ENCODE peak calls at places on chromosomes 3 and 15, in six cellular contexts. E, F, Z, K, I and L are unnamed samples.

GRCh38 chr15:61115679-61116078 is 113.4 kb downstream of the RORA start:
- DNase-seq in I (no peak), Z (no peak), K (no peak), F (peak), E (no peak), L (no peak)

GRCh38 chr15:62071711-62072308 is 5.0 kb downstream of the C2CD4A start:
- DNase-seq in Z (no peak), K (no peak), E (peak), F (peak), I (peak), L (no peak)

GRCh38 chr15:64742385-64742784 is 33.0 kb downstream of the RBPMS2 start:
- DNase-seq in I (no peak), F (no peak), E (no peak), K (no peak), Z (no peak), L (no peak)

GRCh38 chr3:33025648-33026178 is 71.2 kb downstream of the GLB1 start:
- DNase-seq in E (no peak), I (no peak), K (no peak), Z (no peak), F (no peak), L (no peak)

GRCh38 chr3:42655331-42655888 is 1.9 kb downstream of the ZBTB47 start:
- DNase-seq in K (peak), F (no peak), E (peak), I (no peak), Z (no peak), L (peak)

GRCh38 chr3:123586131-123586530 is 1.3 kb upstream of the HACD2 start:
- DNase-seq in F (no peak), I (peak), K (peak), E (peak), Z (peak), L (peak)

GRCh38 chr15:70794596-70795310 is 31.4 kb upstream of the UACA start:
- DNase-seq in F (peak), K (no peak), E (peak), I (no peak), Z (no peak), L (no peak)

GRCh38 chr3:35664460-35664919 is 25.2 kb downstream of the ARPP21 start:
- DNase-seq in K (peak), E (no peak), Z (no peak), I (peak), F (peak), L (peak)

GRCh38 chr3:187955076-187955952 is 198.6 kb upstream of the LPP start:
- DNase-seq in F (peak), Z (no peak), K (no peak), E (peak), I (peak), L (no peak)

GRCh38 chr3:106514431-106514830 is 645.6 kb upstream of the CBLB start:
- DNase-seq in Z (no peak), F (no peak), I (no peak), K (no peak), E (no peak), L (no peak)

GRCh38 chr3:111472556-111472955 is 69.4 kb upstream of the CD96 start:
- DNase-seq in F (no peak), K (no peak), E (no peak), I (peak), Z (no peak), L (no peak)

GRCh38 chr3:47057212-47057671 is 77.8 kb downstream of the NBEAL2 start:
- DNase-seq in Z (no peak), K (no peak), I (no peak), E (no peak), F (peak), L (no peak)

GRCh38 chr3:120568624-120569023 is 27.5 kb upstream of the NDUFB4 start:
- DNase-seq in I (peak), E (peak), Z (no peak), F (peak), K (no peak), L (no peak)

GRCh38 chr15:96869122-96869521 is 538.6 kb downstream of the NR2F2 start:
- DNase-seq in F (no peak), Z (no peak), I (no peak), K (no peak), E (peak), L (no peak)

GRCh38 chr3:177606891-177607290 is 409.6 kb upstream of the TBL1XR1 start:
- DNase-seq in Z (no peak), K (no peak), I (peak), E (no peak), F (no peak), L (no peak)

GRCh38 chr3:52221563-52222318 is 3.7 kb downstream of the TLR9 start:
- DNase-seq in Z (no peak), I (no peak), F (no peak), K (peak), E (no peak), L (peak)

GRCh38 chr3:99999541-99999940 is 114.8 kb downstream of the FILIP1L start:
- DNase-seq in E (peak), I (no peak), Z (no peak), F (peak), K (no peak), L (no peak)

GRCh38 chr3:133894334-133895207 is 1.1 kb downstream of the RAB6B start:
- DNase-seq in Z (no peak), F (no peak), I (peak), E (no peak), K (peak), L (peak)

GRCh38 chr15:66646308-66646707 is 55.7 kb upstream of the SMAD6 start:
- DNase-seq in I (no peak), K (no peak), F (no peak), E (peak), Z (no peak), L (no peak)

GRCh38 chr3:39592306-39592705 is 124.8 kb downstream of the MOBP start:
- DNase-seq in E (no peak), F (no peak), K (no peak), I (peak), Z (no peak), L (no peak)

GRCh38 chr3:172562881-172563835 is 39.9 kb upstream of the TNFSF10 start:
- DNase-seq in E (peak), K (no peak), F (peak), Z (no peak), I (peak), L (no peak)

GRCh38 chr3:194054941-194055340 is 81.0 kb upstream of the HES1 start:
- DNase-seq in E (no peak), I (no peak), K (no peak), F (no peak), Z (no peak), L (no peak)

GRCh38 chr3:50616770-50617095 is 218 bp upstream of the MAPKAPK3 start:
- DNase-seq in Z (peak), I (peak), E (peak), K (peak), F (peak), L (peak)

GRCh38 chr3:30686799-30687198 is 80.4 kb downstream of the TGFBR2 start:
- DNase-seq in K (no peak), I (no peak), F (no peak), E (no peak), Z (no peak), L (no peak)

GRCh38 chr15:31004220-31004733 is 12.8 kb upstream of the MTMR10 start:
- DNase-seq in F (no peak), E (no peak), K (no peak), I (no peak), Z (no peak), L (peak)

GRCh38 chr3:15632212-15632580 is 30.7 kb downstream of the BTD start:
- DNase-seq in E (no peak), F (no peak), K (no peak), Z (no peak), I (no peak), L (no peak)

GRCh38 chr3:51221959-51222358 is 163.1 kb upstream of the MANF start:
- DNase-seq in I (no peak), Z (no peak), K (no peak), E (no peak), F (no peak), L (no peak)

GRCh38 chr3:195181107-195181498 is 89.9 kb downstream of the XXYLT1 start:
- DNase-seq in I (no peak), K (no peak), Z (no peak), F (no peak), E (no peak), L (no peak)
- H2AFZ ChIP-seq in I (no peak), K (no peak), Z (no peak), F (no peak), E (no peak), L (no peak)

GRCh38 chr15:63435416-63435815 is 53.8 kb upstream of the CA12 start:
- DNase-seq in I (no peak), F (no peak), Z (no peak), E (no peak), K (no peak), L (no peak)

GRCh38 chr15:63436872-63437375 is 55.3 kb upstream of the CA12 start:
- DNase-seq in E (peak), I (peak), F (peak), Z (peak), K (no peak), L (no peak)

GRCh38 chr15:63430766-63431451 is 49.3 kb upstream of the CA12 start:
- DNase-seq in F (no peak), I (no peak), Z (no peak), K (no peak), E (no peak), L (no peak)

GRCh38 chr15:63439536-63440264 is 58.1 kb upstream of the CA12 start:
- DNase-seq in F (peak), I (no peak), E (no peak), K (no peak), Z (no peak), L (no peak)

GRCh38 chr15:63434567-63435219 is 53.0 kb upstream of the CA12 start:
- DNase-seq in K (no peak), F (no peak), E (no peak), I (no peak), Z (no peak), L (no peak)
- H3K4ac ChIP-seq in K (no peak), F (no peak), E (no peak), I (no peak), Z (no peak), L (no peak)

DNA sequence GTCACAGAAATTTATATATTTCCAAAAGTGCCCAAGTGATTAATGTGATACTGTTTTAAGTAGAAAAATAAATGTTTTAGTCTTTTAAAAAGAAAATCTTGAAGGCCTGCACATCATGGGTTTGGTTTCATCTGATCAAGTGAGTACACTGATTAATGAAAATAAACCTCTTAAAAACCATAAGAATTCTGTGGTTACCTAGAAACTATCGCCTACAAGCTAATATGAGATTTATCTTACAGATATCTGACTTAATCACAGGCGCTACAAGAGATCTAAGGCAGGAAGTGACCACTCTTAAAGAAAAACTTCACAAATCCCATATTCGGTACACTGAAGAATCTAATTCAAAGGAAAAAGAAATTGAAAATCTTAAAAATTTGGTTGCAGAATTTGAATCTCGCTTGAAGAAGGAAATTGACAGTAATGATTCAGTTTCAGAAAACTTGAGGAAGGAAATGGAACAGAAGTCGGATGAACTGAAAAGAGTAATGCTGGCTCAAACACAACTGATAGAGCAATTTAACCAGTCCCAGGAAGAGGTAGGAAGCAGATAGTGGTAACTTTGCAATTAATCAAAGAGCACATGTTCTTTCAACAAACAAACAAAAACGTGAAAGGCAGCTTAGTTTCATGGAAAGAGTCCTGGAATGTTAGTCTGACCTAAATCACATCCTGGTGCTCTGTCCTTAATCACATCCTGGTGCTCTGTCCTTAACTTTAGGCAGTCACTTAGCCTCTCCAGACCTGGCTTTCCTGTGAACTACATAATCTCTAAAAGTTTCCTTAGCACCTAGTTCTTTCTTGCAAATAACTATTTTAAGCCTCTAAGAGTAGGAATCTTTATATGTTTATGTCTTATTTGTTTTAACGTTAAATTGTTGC is 131.8 kb downstream of the CCNL1 start:
- DNase-seq in F (no peak), K (no peak), I (no peak), Z (no peak), E (peak), L (no peak)
- H2AFZ ChIP-seq in F (no peak), K (peak), I (no peak), Z (no peak), E (no peak), L (no peak)

GRCh38 chr15:47950447-47950846 is 170.3 kb upstream of the SLC24A5 start:
- DNase-seq in I (no peak), E (no peak), Z (no peak), K (no peak), F (no peak), L (no peak)
- H3K4ac ChIP-seq in I (no peak), E (no peak), Z (no peak), K (no peak), F (no peak), L (no peak)

GRCh38 chr15:91050128-91050455 is 27.7 kb upstream of the VPS33B start:
- DNase-seq in K (no peak), I (no peak), F (no peak), E (no peak), Z (no peak), L (no peak)

GRCh38 chr15:91054791-91055190 is 32.4 kb upstream of the VPS33B start:
- DNase-seq in F (no peak), I (no peak), K (no peak), E (no peak), Z (no peak), L (no peak)

GRCh38 chr15:91051248-91051647 is 28.9 kb upstream of the VPS33B start:
- DNase-seq in Z (no peak), E (no peak), I (no peak), F (no peak), K (no peak), L (no peak)

GRCh38 chr15:91055548-91056331 is 33.3 kb upstream of the VPS33B start:
- DNase-seq in Z (peak), I (peak), K (peak), F (peak), E (peak), L (peak)
- H2AFZ ChIP-seq in Z (no peak), I (no peak), K (peak), F (peak), E (no peak), L (no peak)

GRCh38 chr15:59688383-59688887 is 685 bp downstream of the BNIP2 start:
- DNase-seq in Z (peak), K (no peak), E (peak), F (peak), I (peak), L (no peak)
- H3K4ac ChIP-seq in Z (no peak), K (no peak), E (peak), F (peak), I (peak), L (no peak)